ENCODE peak calls at places on chromosomes 5 and 9, in five cellular contexts. One of them, this sample, is unnamed.

GRCh38 chr5:68139601-68140441 is 75.7 kb upstream of the PIK3R1 start:
- DNase-seq in pancreas: no peak
- DNase-seq in AG04450: no peak
- DNase-seq in cardiac fibroblast: no peak
- DNase-seq in IMR-90: peak
- DNase-seq in this sample: no peak

GRCh38 chr5:179166886-179167841 is 107.0 kb downstream of the ZNF354C start:
- DNase-seq in pancreas: peak
- DNase-seq in AG04450: peak
- DNase-seq in cardiac fibroblast: peak
- DNase-seq in IMR-90: peak
- DNase-seq in this sample: peak

GRCh38 chr5:171340491-171340890 is 31.4 kb downstream of the TLX3 start:
- DNase-seq in pancreas: no peak
- DNase-seq in AG04450: no peak
- DNase-seq in cardiac fibroblast: no peak
- DNase-seq in IMR-90: no peak
- DNase-seq in this sample: no peak

GRCh38 chr5:137609122-137609521 is 110.0 kb upstream of the SPOCK1 start:
- DNase-seq in pancreas: no peak
- DNase-seq in AG04450: no peak
- DNase-seq in cardiac fibroblast: peak
- DNase-seq in IMR-90: peak
- DNase-seq in this sample: no peak

GRCh38 chr5:96661841-96662724 is at the start of gene CAST:
- DNase-seq in pancreas: peak
- DNase-seq in AG04450: peak
- DNase-seq in cardiac fibroblast: peak
- DNase-seq in IMR-90: peak
- DNase-seq in this sample: peak

GRCh38 chr9:122949696-122950095 is 8.9 kb downstream of the RABGAP1 start:
- DNase-seq in pancreas: no peak
- DNase-seq in AG04450: no peak
- DNase-seq in cardiac fibroblast: peak
- DNase-seq in IMR-90: peak
- DNase-seq in this sample: no peak

GRCh38 chr5:149543361-149544198 is 7.7 kb downstream of the CSNK1A1 start:
- DNase-seq in pancreas: no peak
- DNase-seq in AG04450: no peak
- DNase-seq in cardiac fibroblast: peak
- DNase-seq in IMR-90: no peak
- DNase-seq in this sample: no peak

GRCh38 chr5:95940758-95941682 is 20.6 kb downstream of the ELL2 start:
- DNase-seq in pancreas: no peak
- DNase-seq in AG04450: no peak
- DNase-seq in cardiac fibroblast: peak
- DNase-seq in IMR-90: no peak
- DNase-seq in this sample: no peak

GRCh38 chr5:2187156-2187555 is 304.4 kb upstream of the IRX4 start:
- DNase-seq in pancreas: no peak
- DNase-seq in AG04450: no peak
- DNase-seq in cardiac fibroblast: no peak
- DNase-seq in IMR-90: no peak
- DNase-seq in this sample: peak

GRCh38 chr9:36686471-36686870 is 113.8 kb downstream of the MELK start:
- DNase-seq in pancreas: no peak
- DNase-seq in AG04450: no peak
- DNase-seq in cardiac fibroblast: no peak
- DNase-seq in IMR-90: no peak
- DNase-seq in this sample: no peak

GRCh38 chr9:122138560-122139268 is 20.9 kb downstream of the NDUFA8 start:
- DNase-seq in pancreas: no peak
- DNase-seq in AG04450: no peak
- DNase-seq in cardiac fibroblast: no peak
- DNase-seq in IMR-90: peak
- DNase-seq in this sample: no peak

GRCh38 chr9:124347206-124347967 is 67.9 kb downstream of the PSMB7 start:
- DNase-seq in pancreas: no peak
- DNase-seq in AG04450: no peak
- DNase-seq in cardiac fibroblast: no peak
- DNase-seq in IMR-90: no peak
- DNase-seq in this sample: no peak

GRCh38 chr5:53478411-53479044 is 1.9 kb upstream of the FST start:
- DNase-seq in pancreas: no peak
- DNase-seq in AG04450: no peak
- DNase-seq in cardiac fibroblast: peak
- DNase-seq in IMR-90: peak
- DNase-seq in this sample: peak

GRCh38 chr5:1542755-1543154 is 19.0 kb upstream of the LPCAT1 start:
- DNase-seq in pancreas: no peak
- DNase-seq in AG04450: no peak
- DNase-seq in cardiac fibroblast: peak
- DNase-seq in IMR-90: no peak
- DNase-seq in this sample: peak

GRCh38 chr9:120676767-120677402 is 37.4 kb downstream of the MEGF9 start:
- DNase-seq in pancreas: no peak
- DNase-seq in AG04450: no peak
- DNase-seq in cardiac fibroblast: no peak
- DNase-seq in IMR-90: no peak
- DNase-seq in this sample: no peak

GRCh38 chr5:45507174-45507573 is 189.0 kb downstream of the HCN1 start:
- DNase-seq in pancreas: no peak
- DNase-seq in AG04450: no peak
- DNase-seq in cardiac fibroblast: peak
- DNase-seq in IMR-90: no peak
- DNase-seq in this sample: no peak

GRCh38 chr5:23446436-23446835 is 61.0 kb upstream of the PRDM9 start:
- DNase-seq in pancreas: no peak
- DNase-seq in AG04450: no peak
- DNase-seq in cardiac fibroblast: peak
- DNase-seq in IMR-90: no peak
- DNase-seq in this sample: no peak

GRCh38 chr5:38208782-38209378 is 49.5 kb upstream of the EGFLAM start:
- DNase-seq in pancreas: no peak
- DNase-seq in AG04450: peak
- DNase-seq in cardiac fibroblast: peak
- DNase-seq in IMR-90: peak
- DNase-seq in this sample: no peak

GRCh38 chr9:18122156-18122555 is 351.8 kb upstream of the ADAMTSL1 start:
- DNase-seq in pancreas: no peak
- DNase-seq in AG04450: no peak
- DNase-seq in cardiac fibroblast: peak
- DNase-seq in IMR-90: peak
- DNase-seq in this sample: no peak

GRCh38 chr9:128420060-128420650 is 502 bp upstream of the CERCAM start:
- DNase-seq in pancreas: peak
- DNase-seq in AG04450: no peak
- DNase-seq in cardiac fibroblast: peak
- DNase-seq in IMR-90: peak
- DNase-seq in this sample: peak

GRCh38 chr9:88651682-88652633 is 117.0 kb downstream of the NXNL2 start:
- DNase-seq in pancreas: peak
- DNase-seq in AG04450: peak
- DNase-seq in cardiac fibroblast: peak
- DNase-seq in IMR-90: peak
- DNase-seq in this sample: peak

GRCh38 chr9:114030364-114030763 is 47.7 kb downstream of the AMBP start:
- DNase-seq in pancreas: no peak
- DNase-seq in AG04450: no peak
- DNase-seq in cardiac fibroblast: no peak
- DNase-seq in IMR-90: no peak
- DNase-seq in this sample: peak

GRCh38 chr5:142439208-142439607 is 114.4 kb upstream of the SPRY4 start:
- DNase-seq in pancreas: no peak
- DNase-seq in AG04450: no peak
- DNase-seq in cardiac fibroblast: peak
- DNase-seq in IMR-90: no peak
- DNase-seq in this sample: no peak

GRCh38 chr5:142437563-142437962 is 112.7 kb upstream of the SPRY4 start:
- DNase-seq in pancreas: no peak
- DNase-seq in AG04450: no peak
- DNase-seq in cardiac fibroblast: no peak
- DNase-seq in IMR-90: no peak
- DNase-seq in this sample: no peak

GRCh38 chr5:142445266-142445665 is 120.4 kb upstream of the SPRY4 start:
- DNase-seq in pancreas: no peak
- DNase-seq in AG04450: no peak
- DNase-seq in cardiac fibroblast: no peak
- DNase-seq in IMR-90: peak
- DNase-seq in this sample: no peak

GRCh38 chr5:142438573-142438972 is 113.8 kb upstream of the SPRY4 start:
- DNase-seq in pancreas: no peak
- DNase-seq in AG04450: no peak
- DNase-seq in cardiac fibroblast: no peak
- DNase-seq in IMR-90: no peak
- DNase-seq in this sample: no peak

DNA sequence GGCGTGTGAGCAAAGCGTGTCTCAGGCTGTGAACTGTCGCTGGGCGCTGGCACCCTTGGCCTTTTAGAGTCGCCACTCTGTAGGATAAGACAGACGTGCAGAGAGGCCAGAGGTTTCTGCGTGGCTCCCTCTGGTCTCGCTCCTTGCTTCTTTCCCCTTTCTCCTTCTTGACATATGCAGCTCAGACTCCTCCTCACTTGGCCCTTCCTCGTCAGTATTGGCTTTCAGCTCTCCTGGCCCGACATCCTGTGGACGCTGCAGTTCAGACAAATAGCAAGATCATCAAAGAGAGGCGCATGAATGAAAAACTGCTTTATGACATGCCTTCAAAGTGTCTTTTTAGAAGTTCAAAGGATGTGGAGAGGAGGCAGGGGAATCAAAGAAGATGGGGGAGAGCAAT is 116.8 kb upstream of the SPRY4 start:
- DNase-seq in pancreas: no peak
- DNase-seq in AG04450: no peak
- DNase-seq in cardiac fibroblast: peak
- DNase-seq in IMR-90: peak
- DNase-seq in this sample: no peak
- TF ChIP-seq CTCF in pancreas: no peak
- TF ChIP-seq CTCF in AG04450: peak
- TF ChIP-seq CTCF in cardiac fibroblast: no peak
- TF ChIP-seq CTCF in IMR-90: peak
- TF ChIP-seq CTCF in this sample: no peak

DNA sequence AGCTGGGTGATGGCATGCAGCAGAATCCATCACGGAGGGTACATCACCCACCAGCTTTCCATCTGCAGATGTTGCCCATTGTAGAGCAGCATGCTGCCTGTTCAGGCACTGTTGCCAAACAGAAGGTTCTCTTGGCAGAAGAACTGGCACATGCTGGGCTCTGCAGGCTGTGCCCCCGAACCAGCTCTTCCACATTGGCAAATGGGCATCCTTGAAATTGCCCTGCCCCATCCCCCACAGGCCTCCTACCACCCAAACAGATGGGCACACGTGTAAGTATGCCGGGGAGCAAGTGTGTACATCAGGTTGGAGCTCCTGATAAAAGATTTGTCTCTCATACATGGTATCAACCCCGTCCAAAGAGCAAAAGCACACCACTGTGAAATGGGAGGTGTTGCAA is 220.3 kb upstream of the TAS2R1 start:
- DNase-seq in pancreas: no peak
- DNase-seq in AG04450: no peak
- DNase-seq in cardiac fibroblast: no peak
- DNase-seq in IMR-90: no peak
- DNase-seq in this sample: no peak
- H3K4me3 ChIP-seq in pancreas: no peak
- H3K4me3 ChIP-seq in AG04450: no peak
- H3K4me3 ChIP-seq in cardiac fibroblast: no peak
- H3K4me3 ChIP-seq in IMR-90: no peak
- H3K4me3 ChIP-seq in this sample: no peak

GRCh38 chr5:132283423-132284043 is 10.7 kb upstream of the SLC22A4 start:
- DNase-seq in pancreas: no peak
- DNase-seq in AG04450: no peak
- DNase-seq in cardiac fibroblast: peak
- DNase-seq in IMR-90: peak
- DNase-seq in this sample: no peak
- TF ChIP-seq CTCF in pancreas: peak
- TF ChIP-seq CTCF in AG04450: peak
- TF ChIP-seq CTCF in cardiac fibroblast: peak
- TF ChIP-seq CTCF in IMR-90: peak
- TF ChIP-seq CTCF in this sample: peak

DNA sequence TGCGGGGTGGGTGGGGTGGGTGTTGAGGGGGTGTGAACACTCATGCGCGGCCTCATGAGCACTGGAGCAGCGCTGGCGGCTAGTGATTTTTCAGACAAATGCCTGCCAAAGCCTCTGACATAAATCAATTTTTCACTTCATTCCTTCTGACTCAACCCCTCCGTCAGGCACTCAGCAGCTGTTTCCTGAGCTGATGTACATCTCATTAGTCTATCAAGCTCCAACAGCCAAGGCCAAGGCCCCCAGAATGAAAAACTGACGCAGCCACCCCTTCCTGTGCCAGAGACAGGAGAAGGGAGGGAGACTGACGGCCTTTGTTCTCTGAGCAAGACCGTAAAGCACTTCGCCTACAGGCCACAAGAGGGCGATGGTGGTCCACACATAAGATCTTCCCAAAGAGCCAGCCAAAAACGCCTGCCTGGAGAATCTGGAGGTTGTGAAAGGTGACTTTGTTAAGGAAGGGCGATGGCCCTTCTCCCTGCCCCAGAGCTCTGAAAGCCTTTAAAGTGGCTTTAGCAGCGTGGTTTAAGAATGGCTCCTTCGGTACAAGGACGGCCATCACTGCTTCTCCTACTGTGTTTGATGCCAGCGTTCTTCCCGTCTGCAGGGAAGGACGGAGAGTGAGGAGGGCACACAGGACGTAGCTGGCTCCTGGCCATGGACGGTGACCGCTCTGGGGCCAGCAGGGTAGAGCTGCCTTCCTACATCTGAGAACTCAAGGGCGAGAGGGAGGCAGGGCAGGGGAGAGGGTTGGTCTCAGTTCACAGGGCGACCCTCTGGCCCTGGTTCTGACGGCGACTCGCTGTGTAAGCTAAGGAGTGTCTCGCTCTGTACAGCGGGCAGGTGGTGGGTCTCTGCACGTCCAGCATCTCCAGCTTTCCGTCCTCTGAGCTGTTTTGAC is 37.1 kb downstream of the ALG2 start:
- DNase-seq in pancreas: peak
- DNase-seq in AG04450: peak
- DNase-seq in cardiac fibroblast: peak
- DNase-seq in IMR-90: peak
- DNase-seq in this sample: peak
- H3K4me3 ChIP-seq in pancreas: peak
- H3K4me3 ChIP-seq in AG04450: peak
- H3K4me3 ChIP-seq in cardiac fibroblast: peak
- H3K4me3 ChIP-seq in IMR-90: no peak
- H3K4me3 ChIP-seq in this sample: peak

DNA sequence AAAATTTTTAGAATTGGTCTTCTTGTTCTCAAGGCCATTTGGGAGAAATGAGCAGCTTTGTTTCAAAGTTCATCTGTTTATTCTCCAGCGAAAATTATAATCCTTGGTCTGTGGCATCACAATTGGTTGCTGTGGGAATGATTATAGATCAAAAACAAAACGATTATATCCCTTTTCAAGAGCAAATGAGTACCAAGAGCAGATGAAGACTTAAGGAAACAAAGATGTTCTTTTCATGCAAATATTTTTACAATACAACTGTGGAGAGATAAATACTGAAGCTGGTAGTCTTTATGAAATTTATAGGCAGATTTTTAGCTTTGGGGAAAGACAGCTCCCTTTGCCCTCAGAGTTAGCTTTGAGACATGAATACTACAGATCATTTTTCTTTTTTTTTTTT is 620.8 kb upstream of the DMAC1 start:
- DNase-seq in pancreas: no peak
- DNase-seq in AG04450: no peak
- DNase-seq in cardiac fibroblast: no peak
- DNase-seq in IMR-90: no peak
- DNase-seq in this sample: no peak
- TF ChIP-seq CTCF in pancreas: no peak
- TF ChIP-seq CTCF in AG04450: no peak
- TF ChIP-seq CTCF in cardiac fibroblast: no peak
- TF ChIP-seq CTCF in IMR-90: no peak
- TF ChIP-seq CTCF in this sample: no peak